ENCODE peak calls at places on chromosomes 2 and 18, in six cellular contexts. O, J, L, P, S and R are unnamed samples.

GRCh38 chr2:199955007-199955338 is 318 bp downstream of the TYW5 start:
- DNase-seq in O (no peak), J (no peak), L (no peak), P (peak; percentile 23), S (no peak), R (no peak)

GRCh38 chr2:196961889-196962288 is 35.4 kb upstream of the PGAP1 start:
- DNase-seq in O (no peak), J (no peak), L (no peak), P (peak; percentile 13), S (no peak), R (no peak)

GRCh38 chr2:226742346-226742745 is 57.3 kb downstream of the IRS1 start:
- DNase-seq in O (peak; percentile 58), J (no peak), L (no peak), P (no peak), S (no peak), R (no peak)

GRCh38 chr2:45168731-45169338 is 159.6 kb upstream of the SIX2 start:
- DNase-seq in O (no peak), J (peak; percentile 90), L (no peak), P (no peak), S (no peak), R (peak; percentile 64)

GRCh38 chr2:37189452-37190153 is 1.1 kb upstream of the SULT6B1 start:
- DNase-seq in O (peak; percentile 87), J (no peak), L (no peak), P (no peak), S (peak; percentile 70), R (no peak)

GRCh38 chr2:102686479-102687439 is 67.4 kb downstream of the SLC9A2 start:
- DNase-seq in O (no peak), J (no peak), L (no peak), P (no peak), S (no peak), R (no peak)

GRCh38 chr2:110866036-110866435 is 133.7 kb downstream of the ACOXL start:
- DNase-seq in O (no peak), J (no peak), L (no peak), P (no peak), S (no peak), R (no peak)

GRCh38 chr2:197576631-197577030 is 60.8 kb downstream of the MOB4 start:
- DNase-seq in O (peak; percentile 39), J (no peak), L (no peak), P (no peak), S (peak; percentile 24), R (no peak)

GRCh38 chr2:119645173-119645846 is 33.7 kb upstream of the TMEM177 start:
- DNase-seq in O (peak; percentile 88), J (peak; percentile 37), L (no peak), P (no peak), S (no peak), R (no peak)

GRCh38 chr18:63410792-63411191 is 11.5 kb downstream of the VPS4B start:
- DNase-seq in O (peak; percentile 74), J (no peak), L (no peak), P (no peak), S (peak; percentile 57), R (no peak)

GRCh38 chr2:235494716-235495372 is 1.0 kb downstream of the AGAP1 start:
- DNase-seq in O (peak; percentile 63), J (peak; percentile 71), L (no peak), P (no peak), S (peak; percentile 70), R (no peak)

GRCh38 chr2:235493775-235494715 is at the start of gene AGAP1:
- DNase-seq in O (peak; percentile 83), J (peak; percentile 97), L (no peak), P (no peak), S (peak; percentile 96), R (no peak)

GRCh38 chr2:235492850-235493344 is 946 bp upstream of the AGAP1 start:
- DNase-seq in O (no peak), J (no peak), L (no peak), P (no peak), S (no peak), R (no peak)

GRCh38 chr2:235495373-235496238 is 1.8 kb downstream of the AGAP1 start:
- DNase-seq in O (no peak), J (no peak), L (no peak), P (no peak), S (no peak), R (no peak)

DNA sequence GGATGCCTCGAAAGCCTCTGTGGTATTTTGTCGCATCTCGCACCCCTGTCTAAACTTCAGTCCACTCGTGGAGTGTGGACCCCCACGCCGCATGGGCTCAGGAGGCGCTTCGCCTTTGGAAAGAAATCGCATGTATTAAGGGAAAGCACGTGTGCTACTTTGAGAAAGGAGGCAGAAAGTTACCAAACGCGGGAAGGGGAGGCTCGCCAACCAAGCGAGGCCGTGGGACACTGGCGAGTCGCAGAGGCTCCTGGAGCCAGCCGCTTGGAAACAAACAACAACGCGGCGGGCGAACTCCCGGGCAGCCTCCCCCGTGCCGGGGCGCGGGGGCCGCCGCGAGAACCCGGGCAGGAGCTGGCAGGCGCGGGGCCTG is 455 bp upstream of the AGAP1 start:
- DNase-seq in O (peak; percentile 47), J (no peak), L (no peak), P (no peak), S (no peak), R (no peak)
- H3K4me3 ChIP-seq in O (peak overlapping the region; percentile 27), J (peak overlapping the region; percentile 60), L (no peak overlapping the region), P (no peak overlapping the region), S (peak overlapping the region; percentile 48), R (no peak overlapping the region)

GRCh38 chr2:11146076-11146475 is 9.2 kb upstream of the SLC66A3 start:
- DNase-seq in O (no peak), J (no peak), L (no peak), P (no peak), S (no peak), R (no peak)
- H2AFZ ChIP-seq in O (no peak overlapping the region), J (no peak overlapping the region), L (no peak overlapping the region), P (no peak overlapping the region), S (no peak overlapping the region), R (no peak overlapping the region)

DNA sequence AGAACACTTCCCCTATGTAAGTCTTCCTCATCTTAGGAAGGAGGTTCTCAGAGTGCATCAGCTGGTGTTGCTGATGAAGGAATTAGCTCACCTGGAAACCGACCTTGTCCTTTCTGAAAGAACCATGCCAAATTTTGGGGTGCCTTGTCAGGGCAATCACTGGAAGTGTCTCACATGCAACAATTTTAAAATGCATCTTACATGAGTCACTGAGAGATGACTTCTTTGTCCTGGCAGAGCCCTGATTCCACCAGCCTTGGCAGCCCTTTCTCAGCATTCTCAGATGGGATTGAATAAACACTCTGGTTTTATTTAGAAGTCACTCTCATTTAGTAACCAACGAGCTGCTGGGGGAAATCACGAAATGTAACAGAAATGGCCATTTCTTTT is 3.8 kb upstream of the ATP8B1 start:
- DNase-seq in O (peak; percentile 88), J (no peak), L (no peak), P (no peak), S (no peak), R (no peak)
- H3K27ac ChIP-seq in O (peak overlapping the region; percentile 81), J (peak overlapping the region; percentile 100), L (no peak overlapping the region), P (no peak overlapping the region), S (no peak overlapping the region), R (no peak overlapping the region)

DNA sequence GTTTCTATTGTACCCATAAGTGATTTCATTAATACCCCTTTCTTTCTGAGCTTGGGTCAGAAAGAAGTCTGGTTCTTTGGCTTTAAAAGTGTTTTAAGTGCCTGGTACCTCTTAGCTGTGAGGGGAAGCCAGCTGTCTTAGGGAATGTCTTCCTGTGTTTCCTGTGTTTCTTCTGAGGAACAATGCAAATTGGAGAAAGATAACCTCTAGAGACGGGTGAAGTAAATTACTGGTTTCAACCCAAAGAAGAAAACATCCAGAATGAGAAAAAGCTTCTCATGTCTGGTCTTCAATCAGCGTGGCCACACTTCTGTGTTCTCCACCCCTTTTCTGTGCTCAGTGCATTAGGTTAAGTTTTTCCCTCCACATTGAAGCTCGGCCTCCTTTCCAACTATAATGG is 10.2 kb upstream of the CHN1 start:
- DNase-seq in O (no peak), J (no peak), L (no peak), P (no peak), S (no peak), R (no peak)
- H3K4me3 ChIP-seq in O (no peak overlapping the region), J (no peak overlapping the region), L (no peak overlapping the region), P (no peak overlapping the region), S (no peak overlapping the region), R (no peak overlapping the region)

GRCh38 chr2:96353032-96353561 is 17.5 kb downstream of the NCAPH start:
- DNase-seq in O (no peak), J (peak; percentile 30), L (no peak), P (no peak), S (no peak), R (no peak)
- H2AFZ ChIP-seq in O (peak overlapping the region; percentile 53), J (peak overlapping the region; percentile 22), L (no peak overlapping the region), P (no peak overlapping the region), S (no peak overlapping the region), R (no peak overlapping the region)

GRCh38 chr2:202870431-202871160 is 970 bp downstream of the ICA1L start:
- DNase-seq in O (peak; percentile 49), J (peak; percentile 85), L (peak; percentile 91), P (no peak), S (peak; percentile 87), R (peak; percentile 72)

GRCh38 chr2:202871161-202872141 is at the start of gene ICA1L:
- DNase-seq in O (peak; percentile 62), J (peak; percentile 90), L (peak; percentile 89), P (no peak), S (peak; percentile 84), R (peak; percentile 64)
- H3K27ac ChIP-seq in O (peak within 1 kb of the TSS; percentile 74), J (peak within 1 kb of the TSS; percentile 86), L (peak within 1 kb of the TSS; percentile 68), P (peak within 1 kb of the TSS; percentile 67), S (peak within 1 kb of the TSS; percentile 94), R (peak within 1 kb of the TSS; percentile 38)

DNA sequence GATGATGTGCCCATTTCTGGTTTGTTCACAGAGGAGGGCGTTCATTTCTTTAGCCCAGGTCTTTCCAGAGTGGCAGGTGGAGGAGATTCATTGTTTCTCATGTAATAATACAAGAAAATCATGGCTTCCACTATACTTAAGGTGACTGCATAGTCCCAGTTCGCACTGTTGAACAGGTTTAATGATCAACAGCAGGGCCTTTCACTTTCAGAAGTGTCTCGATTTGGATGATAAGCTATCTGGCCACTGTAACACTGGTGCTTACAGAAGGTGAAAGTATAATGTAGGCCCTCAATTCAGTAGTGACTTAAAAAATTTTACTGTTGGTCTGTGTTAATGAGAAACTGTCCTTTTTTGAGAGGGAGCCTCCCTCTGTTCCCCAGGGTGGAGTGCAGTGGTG is 1.4 kb downstream of the RMC1 start:
- DNase-seq in O (no peak), J (no peak), L (no peak), P (peak; percentile 66), S (peak; percentile 30), R (no peak)
- H3K4me3 ChIP-seq in O (no peak overlapping the region), J (peak overlapping the region; percentile 96), L (peak overlapping the region; percentile 93), P (peak overlapping the region; percentile 85), S (no peak overlapping the region), R (peak overlapping the region; percentile 83)